ENCODE peak calls at places on chromosomes 13 and 19, in four cellular contexts. G, K, U and A are unnamed samples.

GRCh38 chr13:35888327-35888940 is 242.7 kb downstream of the DCLK1 start:
- DNase-seq in U (no peak), G (no peak), K (no peak), A (no peak)

GRCh38 chr19:58386166-58386575 is 898 bp upstream of the RPS5 start:
- DNase-seq in K (no peak), U (no peak), G (no peak), A (no peak)

GRCh38 chr13:101300531-101300930 is 115.8 kb downstream of the NALCN start:
- DNase-seq in U (no peak), K (no peak), G (no peak), A (no peak)

GRCh38 chr13:50075619-50076097 is 60.4 kb downstream of the KCNRG start:
- DNase-seq in G (no peak), K (no peak), U (no peak), A (no peak)

GRCh38 chr19:9467161-9467560 is 31.3 kb downstream of the ZNF560 start:
- DNase-seq in U (no peak), G (no peak), K (no peak), A (no peak)

GRCh38 chr19:16627194-16627927 is 643 bp downstream of the MED26 start:
- DNase-seq in K (no peak), U (no peak), G (peak; percentile 16), A (no peak)

GRCh38 chr13:48879854-48880253 is 95.9 kb upstream of the FNDC3A start:
- DNase-seq in K (no peak), G (no peak), U (no peak), A (no peak)

GRCh38 chr19:53936035-53936434 is 26.7 kb upstream of the CACNG8 start:
- DNase-seq in K (no peak), G (no peak), U (no peak), A (no peak)

GRCh38 chr13:50353651-50354415 is 338.6 kb downstream of the KCNRG start:
- DNase-seq in K (no peak), U (no peak), G (no peak), A (peak; percentile 7)

GRCh38 chr13:107301724-107302374 is 733.9 kb upstream of the ARGLU1 start:
- DNase-seq in G (no peak), U (no peak), K (no peak), A (no peak)

GRCh38 chr19:55691561-55692481 is 16.8 kb downstream of the EPN1 start:
- DNase-seq in K (no peak), U (no peak), G (no peak), A (no peak)

GRCh38 chr19:12868540-12869112 is 12.6 kb downstream of the DNASE2 start:
- DNase-seq in G (no peak), U (no peak), K (no peak), A (no peak)

GRCh38 chr19:23991170-23991569 is 76.5 kb downstream of the ZNF726 start:
- DNase-seq in U (no peak), G (peak; percentile 30), K (no peak), A (no peak)

GRCh38 chr13:32047088-32047487 is 15.5 kb downstream of the FRY start:
- DNase-seq in K (no peak), U (no peak), G (no peak), A (no peak)

GRCh38 chr19:50673118-50673517 is 23.9 kb downstream of the C19orf81 start:
- DNase-seq in K (no peak), G (no peak), U (no peak), A (no peak)

GRCh38 chr13:113393572-113394503 is 29.9 kb upstream of the GRTP1 start:
- DNase-seq in U (no peak), G (peak; percentile 79), K (peak; percentile 75), A (peak; percentile 93)

GRCh38 chr19:49749771-49750170 is 13.3 kb downstream of the TSKS start:
- DNase-seq in U (no peak), G (no peak), K (no peak), A (no peak)

GRCh38 chr19:15623711-15624318 is 8.8 kb downstream of the CYP4F8 start:
- DNase-seq in K (no peak), U (no peak), G (no peak), A (no peak)

GRCh38 chr19:35316560-35316959 is 12.4 kb upstream of the CD22 start:
- DNase-seq in K (no peak), U (no peak), G (no peak), A (no peak)

GRCh38 chr19:18646535-18647370 is 9.9 kb downstream of the KLHL26 start:
- DNase-seq in U (no peak), K (no peak), G (no peak), A (no peak)

GRCh38 chr19:9916719-9917118 is 19.6 kb downstream of the OLFM2 start:
- DNase-seq in U (no peak), K (no peak), G (no peak), A (no peak)

GRCh38 chr13:65133094-65133493 is 2097.0 kb downstream of the PCDH9 start:
- DNase-seq in K (no peak), G (no peak), U (no peak), A (no peak)

GRCh38 chr13:95955255-95955654 is 97.9 kb downstream of the UGGT2 start:
- DNase-seq in U (no peak), G (no peak), K (no peak), A (no peak)

GRCh38 chr19:2701361-2702169 is 929 bp downstream of the GNG7 start:
- DNase-seq in G (no peak), K (no peak), U (no peak), A (no peak)

GRCh38 chr13:109251958-109252357 is 534.4 kb downstream of the IRS2 start:
- DNase-seq in G (no peak), U (no peak), K (no peak), A (no peak)

GRCh38 chr19:49592486-49593232 is 1.7 kb downstream of the PRR12 start:
- DNase-seq in K (no peak), G (no peak), U (no peak), A (no peak)

GRCh38 chr13:99403458-99403971 is 96.3 kb upstream of the GPR183 start:
- DNase-seq in U (no peak), K (no peak), G (peak; percentile 35), A (no peak)

GRCh38 chr19:28358604-28359003 is 854.3 kb downstream of the UQCRFS1 start:
- DNase-seq in U (no peak), G (no peak), K (no peak), A (no peak)

GRCh38 chr13:64041296-64041695 is 2625.6 kb upstream of the PCDH20 start:
- DNase-seq in G (no peak), K (no peak), U (no peak), A (no peak)

GRCh38 chr19:19485161-19485997 is 30.0 kb downstream of the TSSK6 start:
- DNase-seq in U (no peak), K (no peak), G (no peak), A (no peak)

GRCh38 chr19:9498183-9498902 is at the start of gene ZNF560:
- DNase-seq in K (no peak), G (no peak), U (no peak), A (peak; percentile 90)

GRCh38 chr13:28505543-28506135 is 10.7 kb upstream of the FLT1 start:
- DNase-seq in U (no peak), K (no peak), G (no peak), A (no peak)

GRCh38 chr13:20547479-20547908 is 19.5 kb upstream of the IFT88 start:
- DNase-seq in U (no peak), G (no peak), K (no peak), A (no peak)